ENCODE peak calls at places on chromosomes 7 and 10, in five cellular contexts. One of them, this sample, is unnamed.

GRCh38 chr7:37495574-37496184 is 47.0 kb upstream of the ELMO1 start:
- DNase-seq in HCT116: no peak
- DNase-seq in NCI-H2081: no peak
- DNase-seq in NCI-H774: no peak
- DNase-seq in nephron progenitor cell: no peak
- DNase-seq in this sample: no peak

GRCh38 chr7:130941322-130942210 is 207.6 kb upstream of the KLF14 start:
- DNase-seq in NCI-H774: no peak
- DNase-seq in nephron progenitor cell: no peak
- DNase-seq in HCT116: no peak
- DNase-seq in NCI-H2081: peak
- DNase-seq in this sample: no peak

GRCh38 chr10:90862908-90863514 is 5.2 kb upstream of the HTR7 start:
- DNase-seq in NCI-H2081: no peak
- DNase-seq in NCI-H774: no peak
- DNase-seq in HCT116: no peak
- DNase-seq in nephron progenitor cell: no peak
- DNase-seq in this sample: no peak

GRCh38 chr10:78995977-78996355 is 72.8 kb upstream of the ZMIZ1 start:
- DNase-seq in HCT116: no peak
- DNase-seq in NCI-H2081: no peak
- DNase-seq in NCI-H774: no peak
- DNase-seq in nephron progenitor cell: no peak
- DNase-seq in this sample: no peak

GRCh38 chr10:82882722-82883121 is 1007.7 kb downstream of the NRG3 start:
- DNase-seq in HCT116: no peak
- DNase-seq in NCI-H774: no peak
- DNase-seq in nephron progenitor cell: no peak
- DNase-seq in NCI-H2081: no peak
- DNase-seq in this sample: no peak

GRCh38 chr7:105461518-105461917 is 60.6 kb downstream of the PUS7 start:
- DNase-seq in NCI-H2081: no peak
- DNase-seq in NCI-H774: no peak
- DNase-seq in HCT116: no peak
- DNase-seq in nephron progenitor cell: no peak
- DNase-seq in this sample: no peak

GRCh38 chr7:10860516-10860915 is 113.2 kb upstream of the PHF14 start:
- DNase-seq in NCI-H2081: no peak
- DNase-seq in NCI-H774: no peak
- DNase-seq in HCT116: no peak
- DNase-seq in nephron progenitor cell: no peak
- DNase-seq in this sample: no peak

GRCh38 chr10:52653510-52653909 is 119.1 kb downstream of the MBL2 start:
- DNase-seq in NCI-H774: no peak
- DNase-seq in nephron progenitor cell: no peak
- DNase-seq in NCI-H2081: peak
- DNase-seq in HCT116: no peak
- DNase-seq in this sample: no peak

GRCh38 chr7:85023066-85023687 is 163.7 kb downstream of the SEMA3D start:
- DNase-seq in NCI-H2081: peak
- DNase-seq in HCT116: peak
- DNase-seq in NCI-H774: no peak
- DNase-seq in nephron progenitor cell: peak
- DNase-seq in this sample: no peak

This sample was measured in DMS153.